ENCODE peak calls at places on chromosome 13, in five cellular contexts. Q, Y, F, K and I are unnamed samples.

GRCh38 chr13:33213797-33214196 is 71.8 kb downstream of the STARD13 start:
- DNase-seq in Q (no peak), Y (no peak), F (no peak), K (no peak), I (no peak)

GRCh38 chr13:43391021-43391420 is 367.6 kb downstream of the DNAJC15 start:
- DNase-seq in Q (no peak), Y (no peak), F (no peak), K (no peak), I (no peak)

GRCh38 chr13:99809931-99810330 is 161.6 kb downstream of the ZIC5 start:
- DNase-seq in Q (no peak), Y (no peak), F (no peak), K (no peak), I (no peak)

GRCh38 chr13:106471957-106472543 is 63.4 kb downstream of the EFNB2 start:
- DNase-seq in Q (peak), Y (no peak), F (no peak), K (peak), I (no peak)

GRCh38 chr13:21289475-21289874 is 113.0 kb downstream of the MRPL57 start:
- DNase-seq in Q (no peak), Y (no peak), F (no peak), K (no peak), I (no peak)

GRCh38 chr13:98440390-98441055 is 136.4 kb downstream of the STK24 start:
- DNase-seq in Q (no peak), Y (no peak), F (no peak), K (no peak), I (no peak)

GRCh38 chr13:44040754-44041100 is 161.0 kb downstream of the LACC1 start:
- DNase-seq in Q (no peak), Y (no peak), F (no peak), K (peak), I (no peak)

GRCh38 chr13:77374786-77375185 is 47.9 kb upstream of the MYCBP2 start:
- DNase-seq in Q (no peak), Y (no peak), F (no peak), K (no peak), I (no peak)

GRCh38 chr13:113647351-113648217 is 10.4 kb downstream of the ATP4B start:
- DNase-seq in Q (peak), Y (no peak), F (peak), K (peak), I (no peak)

GRCh38 chr13:34360702-34361101 is 542.8 kb downstream of the RFC3 start:
- DNase-seq in Q (no peak), Y (no peak), F (no peak), K (peak), I (no peak)

GRCh38 chr13:24693862-24694471 is 13.8 kb downstream of the ATP12A start:
- DNase-seq in Q (no peak), Y (peak), F (no peak), K (peak), I (peak)

GRCh38 chr13:44969858-44970484 is 19.3 kb downstream of the NUFIP1 start:
- DNase-seq in Q (no peak), Y (no peak), F (no peak), K (peak), I (no peak)

GRCh38 chr13:85462792-85463425 is 336.3 kb downstream of the SLITRK6 start:
- DNase-seq in Q (no peak), Y (no peak), F (no peak), K (no peak), I (no peak)

GRCh38 chr13:41427700-41428099 is 29.6 kb upstream of the RGCC start:
- DNase-seq in Q (no peak), Y (no peak), F (no peak), K (no peak), I (no peak)

GRCh38 chr13:75461314-75461713 is 20.7 kb downstream of the TBC1D4 start:
- DNase-seq in Q (no peak), Y (no peak), F (no peak), K (no peak), I (no peak)

GRCh38 chr13:102100234-102100633 is 301.6 kb downstream of the FGF14 start:
- DNase-seq in Q (no peak), Y (no peak), F (no peak), K (no peak), I (no peak)

GRCh38 chr13:99265823-99266426 is 7.7 kb upstream of the GPR18 start:
- DNase-seq in Q (no peak), Y (no peak), F (no peak), K (peak), I (peak)

GRCh38 chr13:113930711-113931637 is 42.9 kb downstream of the C13orf46 start:
- DNase-seq in Q (peak), Y (peak), F (peak), K (no peak), I (peak)

GRCh38 chr13:42895781-42896180 is 96.3 kb downstream of the EPSTI1 start:
- DNase-seq in Q (no peak), Y (no peak), F (no peak), K (no peak), I (no peak)

GRCh38 chr13:73339086-73339485 is 280.3 kb downstream of the KLF5 start:
- DNase-seq in Q (no peak), Y (no peak), F (no peak), K (no peak), I (no peak)

GRCh38 chr13:73338389-73338788 is 279.6 kb downstream of the KLF5 start:
- DNase-seq in Q (no peak), Y (no peak), F (no peak), K (no peak), I (no peak)

GRCh38 chr13:73337511-73337910 is 278.7 kb downstream of the KLF5 start:
- DNase-seq in Q (no peak), Y (no peak), F (no peak), K (no peak), I (no peak)

GRCh38 chr13:73340069-73340468 is 281.3 kb downstream of the KLF5 start:
- DNase-seq in Q (no peak), Y (no peak), F (no peak), K (peak), I (no peak)

GRCh38 chr13:73341748-73342147 is 282.9 kb downstream of the KLF5 start:
- DNase-seq in Q (no peak), Y (no peak), F (no peak), K (peak), I (no peak)
- TF ChIP-seq CTCF in Q (no peak), Y (no peak), F (no peak), K (no peak), I (no peak)

DNA sequence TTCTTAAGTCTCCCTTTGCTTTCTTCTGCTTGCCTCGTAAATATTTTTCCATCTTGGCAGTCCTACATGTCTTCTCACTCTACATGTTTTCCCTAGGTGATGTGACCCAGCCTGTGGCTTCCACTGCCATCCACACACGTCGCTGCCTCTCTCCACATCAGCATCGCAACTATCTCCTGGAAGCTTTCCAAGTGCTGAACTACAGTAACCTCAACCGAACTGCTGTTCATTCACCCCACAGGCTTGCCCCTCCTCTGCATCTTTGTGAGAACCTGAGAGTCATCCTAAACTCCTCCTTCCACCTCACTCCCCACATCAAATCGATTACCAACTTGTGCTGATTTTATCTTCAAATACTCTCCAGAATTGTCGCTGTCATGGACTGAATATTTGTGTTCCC is 41.2 kb upstream of the USPL1 start:
- DNase-seq in Q (no peak), Y (no peak), F (no peak), K (peak), I (no peak)
- TF ChIP-seq CTCF in Q (no peak), Y (no peak), F (no peak), K (no peak), I (no peak)

GRCh38 chr13:30752201-30752797 is 17.0 kb downstream of the ALOX5AP start:
- DNase-seq in Q (no peak), Y (no peak), F (no peak), K (no peak), I (no peak)

GRCh38 chr13:30750036-30750435 is 14.7 kb downstream of the ALOX5AP start:
- DNase-seq in Q (no peak), Y (no peak), F (no peak), K (no peak), I (no peak)

GRCh38 chr13:30751183-30751933 is 16.0 kb downstream of the ALOX5AP start:
- DNase-seq in Q (no peak), Y (no peak), F (no peak), K (no peak), I (no peak)

GRCh38 chr13:30755678-30756077 is 20.3 kb downstream of the ALOX5AP start:
- DNase-seq in Q (no peak), Y (no peak), F (no peak), K (no peak), I (no peak)

DNA sequence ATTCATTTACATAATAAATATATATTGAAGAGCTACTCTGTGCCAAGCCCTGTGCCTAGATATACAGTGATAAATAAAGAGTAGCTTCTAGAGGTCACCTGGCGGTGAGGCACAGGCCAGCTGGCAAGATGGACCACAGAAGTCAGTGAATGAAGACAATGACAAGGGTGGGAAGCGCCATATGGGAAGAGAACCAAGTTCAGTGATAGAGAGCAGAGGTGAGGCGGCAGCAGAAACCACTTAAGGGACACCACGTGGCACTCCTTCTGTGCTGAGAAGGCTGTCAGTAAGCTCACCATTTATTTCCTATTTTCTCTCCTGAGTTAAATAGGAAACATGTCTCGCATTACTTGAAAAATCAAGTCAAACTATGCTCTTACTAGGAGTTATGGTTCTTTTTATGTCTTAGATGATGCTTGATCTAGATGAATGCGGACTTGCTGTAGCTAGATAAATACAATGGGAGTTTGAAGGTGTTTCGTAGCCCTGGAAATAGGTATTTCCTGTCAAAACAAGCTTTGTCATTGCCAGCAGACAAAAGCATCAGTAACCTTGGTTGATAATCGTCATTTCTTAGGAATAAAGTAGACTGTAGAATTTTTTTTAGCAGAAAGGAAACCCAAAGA is 17.8 kb downstream of the ALOX5AP start:
- DNase-seq in Q (no peak), Y (no peak), F (no peak), K (no peak), I (no peak)
- TF ChIP-seq CTCF in Q (no peak), Y (no peak), F (no peak), K (no peak), I (no peak)

GRCh38 chr13:108494991-108495661 is 134.3 kb upstream of the MYO16 start:
- DNase-seq in Q (no peak), Y (no peak), F (no peak), K (no peak), I (no peak)

GRCh38 chr13:108495686-108496363 is 133.6 kb upstream of the MYO16 start:
- DNase-seq in Q (no peak), Y (no peak), F (no peak), K (no peak), I (no peak)

GRCh38 chr13:108496364-108497215 is 132.8 kb upstream of the MYO16 start:
- DNase-seq in Q (no peak), Y (no peak), F (no peak), K (no peak), I (no peak)
- TF ChIP-seq CTCF in Q (no peak), Y (no peak), F (no peak), K (no peak), I (no peak)

DNA sequence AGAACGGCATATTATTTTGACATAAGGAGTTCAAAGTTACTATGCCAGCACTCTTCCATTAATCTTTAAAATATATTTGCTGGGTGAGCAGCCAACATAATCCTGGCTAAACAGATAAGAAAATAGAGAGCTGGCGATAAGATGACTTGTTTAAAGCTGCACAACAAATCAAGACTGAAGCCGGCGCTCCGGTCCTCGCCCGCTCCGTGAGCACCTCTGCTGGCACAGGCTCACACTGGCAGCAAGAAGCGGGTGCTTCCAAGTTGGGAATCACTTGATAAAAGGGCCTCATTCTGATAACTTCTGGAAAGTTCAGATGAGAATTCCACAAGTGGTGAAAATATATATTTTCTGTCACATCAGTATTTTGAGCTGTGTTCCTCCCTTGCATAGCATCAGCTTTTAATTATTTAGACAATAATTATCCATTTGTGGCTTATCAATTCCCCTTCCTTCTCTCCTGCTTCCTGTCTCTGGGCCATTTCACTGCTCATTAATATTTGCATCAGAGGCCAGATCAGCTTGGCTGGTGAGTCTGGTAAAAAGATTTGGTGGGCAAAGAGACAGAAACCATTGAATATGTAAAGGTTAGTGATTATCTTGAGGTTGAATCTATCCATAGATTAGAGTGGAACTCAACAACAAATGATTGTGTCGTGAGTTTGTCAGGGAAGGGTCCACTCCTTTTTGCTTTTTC is 205.3 kb downstream of the MZT1 start:
- DNase-seq in Q (no peak), Y (no peak), F (no peak), K (no peak), I (no peak)
- TF ChIP-seq CTCF in Q (no peak), Y (no peak), F (no peak), K (no peak), I (no peak)